ENCODE peak calls at places on chromosomes 12 and 14, in seven cellular contexts. One of them, this sample, is unnamed.
A peak's percentile ranks its signal among the peaks of the same experiment; 100 is the strongest.

GRCh38 chr12:92628476-92628875 is 74.3 kb upstream of the PLEKHG7 start:
- DNase-seq in AG09319: no peak
- DNase-seq in heart right ventricle: no peak
- DNase-seq in GM12878: no peak
- DNase-seq in astrocyte of the spinal cord: peak; percentile 35
- DNase-seq in AG04450: no peak
- DNase-seq in left lung: no peak
- DNase-seq in this sample: no peak

GRCh38 chr14:67263499-67264149 is 22.4 kb downstream of the PALS1 start:
- DNase-seq in left lung: no peak
- DNase-seq in AG04450: peak; percentile 55
- DNase-seq in astrocyte of the spinal cord: peak; percentile 78
- DNase-seq in AG09319: no peak
- DNase-seq in GM12878: no peak
- DNase-seq in heart right ventricle: no peak
- DNase-seq in this sample: no peak

GRCh38 chr12:21774358-21775129 is at the start of gene KCNJ8:
- DNase-seq in GM12878: no peak
- DNase-seq in astrocyte of the spinal cord: peak; percentile 64
- DNase-seq in AG04450: peak; percentile 10
- DNase-seq in AG09319: no peak
- DNase-seq in left lung: peak; percentile 88
- DNase-seq in heart right ventricle: peak; percentile 92
- DNase-seq in this sample: peak; percentile 88

GRCh38 chr12:108852674-108853073 is 4.7 kb downstream of the SSH1 start:
- DNase-seq in AG04450: no peak
- DNase-seq in GM12878: no peak
- DNase-seq in AG09319: no peak
- DNase-seq in heart right ventricle: peak; percentile 42
- DNase-seq in astrocyte of the spinal cord: no peak
- DNase-seq in left lung: no peak
- DNase-seq in this sample: no peak

GRCh38 chr12:52772188-52772587 is 5.0 kb downstream of the KRT76 start:
- DNase-seq in heart right ventricle: no peak
- DNase-seq in AG09319: no peak
- DNase-seq in left lung: no peak
- DNase-seq in astrocyte of the spinal cord: no peak
- DNase-seq in AG04450: no peak
- DNase-seq in GM12878: no peak
- DNase-seq in this sample: no peak

GRCh38 chr14:70896981-70897380 is 10.3 kb upstream of the PCNX1 start:
- DNase-seq in left lung: no peak
- DNase-seq in heart right ventricle: no peak
- DNase-seq in GM12878: no peak
- DNase-seq in astrocyte of the spinal cord: no peak
- DNase-seq in AG09319: no peak
- DNase-seq in AG04450: no peak
- DNase-seq in this sample: no peak

GRCh38 chr12:49342066-49342913 is 4.4 kb upstream of the DNAJC22 start:
- DNase-seq in GM12878: no peak
- DNase-seq in AG09319: no peak
- DNase-seq in left lung: peak; percentile 81
- DNase-seq in heart right ventricle: peak; percentile 68
- DNase-seq in AG04450: peak; percentile 30
- DNase-seq in astrocyte of the spinal cord: peak; percentile 68
- DNase-seq in this sample: peak; percentile 93

GRCh38 chr12:96323906-96324305 is 76.3 kb downstream of the CDK17 start:
- DNase-seq in AG04450: no peak
- DNase-seq in AG09319: no peak
- DNase-seq in left lung: no peak
- DNase-seq in heart right ventricle: no peak
- DNase-seq in GM12878: no peak
- DNase-seq in astrocyte of the spinal cord: no peak
- DNase-seq in this sample: no peak

GRCh38 chr12:91926810-91927209 is 218.8 kb downstream of the BTG1 start:
- DNase-seq in astrocyte of the spinal cord: peak; percentile 67
- DNase-seq in GM12878: no peak
- DNase-seq in left lung: no peak
- DNase-seq in AG04450: peak; percentile 72
- DNase-seq in AG09319: no peak
- DNase-seq in heart right ventricle: no peak
- DNase-seq in this sample: no peak

GRCh38 chr12:88644946-88645702 is 64.9 kb upstream of the KITLG start:
- DNase-seq in GM12878: no peak
- DNase-seq in AG04450: no peak
- DNase-seq in astrocyte of the spinal cord: no peak
- DNase-seq in left lung: no peak
- DNase-seq in AG09319: no peak
- DNase-seq in heart right ventricle: no peak
- DNase-seq in this sample: no peak

GRCh38 chr12:55899035-55899434 is 28.7 kb downstream of the PYM1 start:
- DNase-seq in astrocyte of the spinal cord: peak; percentile 27
- DNase-seq in heart right ventricle: no peak
- DNase-seq in left lung: no peak
- DNase-seq in AG04450: no peak
- DNase-seq in AG09319: no peak
- DNase-seq in GM12878: no peak
- DNase-seq in this sample: no peak

GRCh38 chr14:67815573-67816235 is 686 bp downstream of the ZFYVE26 start:
- DNase-seq in AG09319: no peak
- DNase-seq in GM12878: no peak
- DNase-seq in AG04450: no peak
- DNase-seq in astrocyte of the spinal cord: peak; percentile 42
- DNase-seq in left lung: no peak
- DNase-seq in heart right ventricle: no peak
- DNase-seq in this sample: no peak

GRCh38 chr14:76175942-76176341 is 24.2 kb downstream of the GPATCH2L start:
- DNase-seq in AG04450: no peak
- DNase-seq in GM12878: no peak
- DNase-seq in astrocyte of the spinal cord: no peak
- DNase-seq in heart right ventricle: no peak
- DNase-seq in AG09319: no peak
- DNase-seq in left lung: no peak
- DNase-seq in this sample: no peak

GRCh38 chr14:76186318-76187027 is 34.8 kb downstream of the GPATCH2L start:
- DNase-seq in AG09319: no peak
- DNase-seq in heart right ventricle: no peak
- DNase-seq in left lung: no peak
- DNase-seq in astrocyte of the spinal cord: no peak
- DNase-seq in AG04450: no peak
- DNase-seq in GM12878: peak; percentile 75
- DNase-seq in this sample: no peak

GRCh38 chr14:76181546-76181945 is 29.8 kb downstream of the GPATCH2L start:
- DNase-seq in GM12878: no peak
- DNase-seq in AG09319: no peak
- DNase-seq in heart right ventricle: no peak
- DNase-seq in AG04450: no peak
- DNase-seq in astrocyte of the spinal cord: no peak
- DNase-seq in left lung: no peak
- DNase-seq in this sample: no peak
- TF ChIP-seq CTCF in GM12878: peak; percentile 11
- TF ChIP-seq CTCF in AG09319: peak; percentile 9
- TF ChIP-seq CTCF in heart right ventricle: no peak
- TF ChIP-seq CTCF in AG04450: peak; percentile 22
- TF ChIP-seq CTCF in astrocyte of the spinal cord: peak; percentile 20
- TF ChIP-seq CTCF in left lung: no peak
- TF ChIP-seq CTCF in this sample: peak; percentile 14

GRCh38 chr12:62210422-62210821 is 49.8 kb upstream of the USP15 start:
- DNase-seq in astrocyte of the spinal cord: peak; percentile 47
- DNase-seq in heart right ventricle: no peak
- DNase-seq in AG09319: peak; percentile 18
- DNase-seq in AG04450: no peak
- DNase-seq in left lung: peak; percentile 45
- DNase-seq in GM12878: no peak
- DNase-seq in this sample: peak; percentile 53
- TF ChIP-seq CTCF in astrocyte of the spinal cord: peak; percentile 94
- TF ChIP-seq CTCF in heart right ventricle: peak; percentile 65
- TF ChIP-seq CTCF in AG09319: peak; percentile 88
- TF ChIP-seq CTCF in AG04450: peak; percentile 91
- TF ChIP-seq CTCF in left lung: peak; percentile 74
- TF ChIP-seq CTCF in GM12878: peak; percentile 88
- TF ChIP-seq CTCF in this sample: peak; percentile 84

GRCh38 chr12:2052861-2053674 is at the start of gene CACNA1C:
- DNase-seq in AG09319: peak; percentile 34
- DNase-seq in left lung: peak; percentile 49
- DNase-seq in astrocyte of the spinal cord: peak; percentile 52
- DNase-seq in heart right ventricle: peak; percentile 61
- DNase-seq in GM12878: no peak
- DNase-seq in AG04450: no peak
- DNase-seq in this sample: peak; percentile 81
- TF ChIP-seq CTCF in AG09319: peak; percentile 29
- TF ChIP-seq CTCF in left lung: no peak
- TF ChIP-seq CTCF in astrocyte of the spinal cord: peak; percentile 35
- TF ChIP-seq CTCF in heart right ventricle: no peak
- TF ChIP-seq CTCF in GM12878: no peak
- TF ChIP-seq CTCF in AG04450: peak; percentile 39
- TF ChIP-seq CTCF in this sample: no peak

DNA sequence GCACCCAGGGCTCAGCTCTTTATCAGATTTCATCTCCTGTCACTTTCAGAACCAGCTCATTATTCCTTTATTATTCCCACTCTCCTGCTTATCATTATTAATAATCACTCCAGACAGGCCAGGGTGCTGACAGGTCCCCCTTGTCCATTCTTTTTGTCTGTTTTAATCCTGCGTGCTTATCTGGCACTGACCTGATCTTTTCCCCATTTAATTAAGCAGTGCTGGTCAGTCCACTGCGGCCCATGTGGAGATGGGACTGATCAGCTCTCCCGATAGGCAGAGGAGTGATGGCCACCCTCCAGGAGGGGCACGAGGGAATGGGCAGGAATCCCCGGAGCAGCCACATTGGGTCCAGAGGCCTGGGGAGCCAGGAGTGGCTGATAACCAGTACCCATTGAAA is 55.5 kb upstream of the GPATCH2L start:
- DNase-seq in GM12878: no peak
- DNase-seq in AG09319: no peak
- DNase-seq in heart right ventricle: no peak
- DNase-seq in left lung: no peak
- DNase-seq in astrocyte of the spinal cord: no peak
- DNase-seq in AG04450: no peak
- DNase-seq in this sample: no peak
- TF ChIP-seq CTCF in GM12878: no peak
- TF ChIP-seq CTCF in AG09319: no peak
- TF ChIP-seq CTCF in heart right ventricle: no peak
- TF ChIP-seq CTCF in left lung: no peak
- TF ChIP-seq CTCF in astrocyte of the spinal cord: no peak
- TF ChIP-seq CTCF in AG04450: no peak
- TF ChIP-seq CTCF in this sample: no peak

GRCh38 chr12:85782711-85783110 is 53.5 kb downstream of the RASSF9 start:
- DNase-seq in left lung: no peak
- DNase-seq in heart right ventricle: no peak
- DNase-seq in GM12878: no peak
- DNase-seq in astrocyte of the spinal cord: no peak
- DNase-seq in AG09319: no peak
- DNase-seq in AG04450: no peak
- DNase-seq in this sample: no peak

GRCh38 chr12:85779768-85780167 is 56.4 kb downstream of the RASSF9 start:
- DNase-seq in GM12878: no peak
- DNase-seq in left lung: no peak
- DNase-seq in AG09319: no peak
- DNase-seq in astrocyte of the spinal cord: no peak
- DNase-seq in AG04450: no peak
- DNase-seq in heart right ventricle: no peak
- DNase-seq in this sample: no peak

GRCh38 chr12:85784096-85784720 is 52.0 kb downstream of the RASSF9 start:
- DNase-seq in astrocyte of the spinal cord: no peak
- DNase-seq in AG09319: no peak
- DNase-seq in GM12878: no peak
- DNase-seq in left lung: no peak
- DNase-seq in AG04450: no peak
- DNase-seq in heart right ventricle: no peak
- DNase-seq in this sample: no peak

GRCh38 chr12:85781751-85782150 is 54.5 kb downstream of the RASSF9 start:
- DNase-seq in GM12878: no peak
- DNase-seq in AG04450: no peak
- DNase-seq in AG09319: no peak
- DNase-seq in astrocyte of the spinal cord: no peak
- DNase-seq in heart right ventricle: no peak
- DNase-seq in left lung: no peak
- DNase-seq in this sample: no peak
- TF ChIP-seq CTCF in GM12878: no peak
- TF ChIP-seq CTCF in AG04450: no peak
- TF ChIP-seq CTCF in AG09319: no peak
- TF ChIP-seq CTCF in astrocyte of the spinal cord: no peak
- TF ChIP-seq CTCF in heart right ventricle: no peak
- TF ChIP-seq CTCF in left lung: no peak
- TF ChIP-seq CTCF in this sample: no peak

DNA sequence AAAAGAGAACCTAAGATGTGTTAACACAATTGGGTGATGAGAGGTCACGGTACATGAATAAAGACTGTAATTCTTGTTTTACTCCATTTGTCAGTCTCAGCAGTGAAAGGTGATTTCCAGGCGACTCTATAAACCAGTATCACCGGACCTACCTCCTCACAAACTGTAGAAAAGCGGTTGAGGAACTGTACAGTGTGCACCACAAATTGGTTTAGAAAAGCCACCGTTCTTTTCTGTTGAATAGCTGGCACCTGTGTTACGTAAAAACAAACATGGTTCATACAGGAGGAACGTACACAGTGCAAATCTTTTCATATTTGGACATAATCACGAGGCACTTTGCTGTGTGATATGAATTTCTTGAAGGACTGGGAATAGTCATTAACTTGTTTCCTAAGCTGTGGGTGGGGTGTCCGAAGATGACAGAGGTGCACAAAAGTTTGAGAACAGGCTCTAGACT is 665 bp downstream of the WASHC3 start:
- DNase-seq in heart right ventricle: no peak
- DNase-seq in astrocyte of the spinal cord: peak; percentile 1
- DNase-seq in GM12878: peak; percentile 71
- DNase-seq in AG04450: no peak
- DNase-seq in left lung: no peak
- DNase-seq in AG09319: no peak
- DNase-seq in this sample: no peak
- TF ChIP-seq CTCF in heart right ventricle: no peak
- TF ChIP-seq CTCF in astrocyte of the spinal cord: no peak
- TF ChIP-seq CTCF in GM12878: no peak
- TF ChIP-seq CTCF in AG04450: no peak
- TF ChIP-seq CTCF in left lung: no peak
- TF ChIP-seq CTCF in AG09319: no peak
- TF ChIP-seq CTCF in this sample: no peak